ENCODE peak calls at places on chromosomes 2 and 18, in ten cellular contexts. One of them, this sample, is unnamed.

GRCh38 chr2:25692143-25692542 is 18.8 kb upstream of the DTNB start:
- DNase-seq in brain microvascular endothelial cell: no peak
- DNase-seq in heart right ventricle: peak; percentile 46
- DNase-seq in tibial nerve: peak; percentile 7
- DNase-seq in HAP-1: no peak
- DNase-seq in left ventricle myocardium inferior: no peak
- DNase-seq in effector memory CD4-positive, alpha-beta T cell: no peak
- DNase-seq in endothelial cell of umbilical vein: peak; percentile 22
- DNase-seq in lower lobe of right lung: no peak
- DNase-seq in thoracic aorta: no peak
- DNase-seq in this sample: no peak

GRCh38 chr2:226873826-226874225 is 38.0 kb downstream of the RHBDD1 start:
- DNase-seq in brain microvascular endothelial cell: no peak
- DNase-seq in heart right ventricle: no peak
- DNase-seq in tibial nerve: no peak
- DNase-seq in HAP-1: no peak
- DNase-seq in left ventricle myocardium inferior: no peak
- DNase-seq in effector memory CD4-positive, alpha-beta T cell: no peak
- DNase-seq in endothelial cell of umbilical vein: no peak
- DNase-seq in lower lobe of right lung: no peak
- DNase-seq in thoracic aorta: no peak
- DNase-seq in this sample: no peak

GRCh38 chr2:160836755-160837154 is 323.5 kb upstream of the TANK start:
- DNase-seq in brain microvascular endothelial cell: peak; percentile 91
- DNase-seq in heart right ventricle: no peak
- DNase-seq in tibial nerve: no peak
- DNase-seq in HAP-1: no peak
- DNase-seq in left ventricle myocardium inferior: no peak
- DNase-seq in effector memory CD4-positive, alpha-beta T cell: no peak
- DNase-seq in endothelial cell of umbilical vein: no peak
- DNase-seq in lower lobe of right lung: no peak
- DNase-seq in thoracic aorta: no peak
- DNase-seq in this sample: peak; percentile 89

GRCh38 chr18:74942319-74942910 is 266.5 kb downstream of the PTGR3 start:
- DNase-seq in brain microvascular endothelial cell: no peak
- DNase-seq in heart right ventricle: no peak
- DNase-seq in tibial nerve: no peak
- DNase-seq in HAP-1: no peak
- DNase-seq in left ventricle myocardium inferior: no peak
- DNase-seq in effector memory CD4-positive, alpha-beta T cell: no peak
- DNase-seq in endothelial cell of umbilical vein: peak; percentile 10
- DNase-seq in lower lobe of right lung: no peak
- DNase-seq in thoracic aorta: no peak
- DNase-seq in this sample: no peak

GRCh38 chr18:62865498-62865897 is 150.2 kb downstream of the PHLPP1 start:
- DNase-seq in brain microvascular endothelial cell: no peak
- DNase-seq in heart right ventricle: no peak
- DNase-seq in tibial nerve: no peak
- DNase-seq in HAP-1: no peak
- DNase-seq in left ventricle myocardium inferior: no peak
- DNase-seq in effector memory CD4-positive, alpha-beta T cell: no peak
- DNase-seq in endothelial cell of umbilical vein: no peak
- DNase-seq in lower lobe of right lung: no peak
- DNase-seq in thoracic aorta: no peak
- DNase-seq in this sample: no peak

GRCh38 chr2:137826373-137827372 is 137.6 kb upstream of the HNMT start:
- DNase-seq in brain microvascular endothelial cell: no peak
- DNase-seq in heart right ventricle: no peak
- DNase-seq in tibial nerve: no peak
- DNase-seq in HAP-1: no peak
- DNase-seq in left ventricle myocardium inferior: no peak
- DNase-seq in effector memory CD4-positive, alpha-beta T cell: no peak
- DNase-seq in endothelial cell of umbilical vein: no peak
- DNase-seq in lower lobe of right lung: no peak
- DNase-seq in thoracic aorta: no peak
- DNase-seq in this sample: no peak

GRCh38 chr18:79912409-79912991 is 39.0 kb downstream of the SLC66A2 start:
- DNase-seq in brain microvascular endothelial cell: peak; percentile 66
- DNase-seq in heart right ventricle: no peak
- DNase-seq in tibial nerve: no peak
- DNase-seq in HAP-1: no peak
- DNase-seq in left ventricle myocardium inferior: no peak
- DNase-seq in effector memory CD4-positive, alpha-beta T cell: no peak
- DNase-seq in endothelial cell of umbilical vein: no peak
- DNase-seq in lower lobe of right lung: peak; percentile 37
- DNase-seq in thoracic aorta: no peak
- DNase-seq in this sample: no peak

GRCh38 chr2:49837894-49838293 is 683.6 kb upstream of the FSHR start:
- DNase-seq in brain microvascular endothelial cell: no peak
- DNase-seq in heart right ventricle: no peak
- DNase-seq in tibial nerve: no peak
- DNase-seq in HAP-1: no peak
- DNase-seq in left ventricle myocardium inferior: no peak
- DNase-seq in effector memory CD4-positive, alpha-beta T cell: no peak
- DNase-seq in endothelial cell of umbilical vein: no peak
- DNase-seq in lower lobe of right lung: no peak
- DNase-seq in thoracic aorta: no peak
- DNase-seq in this sample: no peak

GRCh38 chr18:12255626-12256026 is 1.5 kb downstream of the CIDEA start:
- DNase-seq in brain microvascular endothelial cell: peak; percentile 48
- DNase-seq in heart right ventricle: no peak
- DNase-seq in tibial nerve: no peak
- DNase-seq in HAP-1: no peak
- DNase-seq in left ventricle myocardium inferior: no peak
- DNase-seq in effector memory CD4-positive, alpha-beta T cell: no peak
- DNase-seq in endothelial cell of umbilical vein: no peak
- DNase-seq in lower lobe of right lung: no peak
- DNase-seq in thoracic aorta: no peak
- DNase-seq in this sample: peak; percentile 90
- H3K27me3 ChIP-seq in brain microvascular endothelial cell: peaks cover 5% of the 10 kb centered on the region
- H3K27me3 ChIP-seq in heart right ventricle: peaks cover 42% of the 10 kb centered on the region
- H3K27me3 ChIP-seq in tibial nerve: no peaks in the 10 kb centered on the region
- H3K27me3 ChIP-seq in HAP-1: peaks cover 11% of the 10 kb centered on the region
- H3K27me3 ChIP-seq in left ventricle myocardium inferior: peaks cover 41% of the 10 kb centered on the region
- H3K27me3 ChIP-seq in effector memory CD4-positive, alpha-beta T cell: peaks cover 3% of the 10 kb centered on the region
- H3K27me3 ChIP-seq in endothelial cell of umbilical vein: peaks cover 28% of the 10 kb centered on the region
- H3K27me3 ChIP-seq in lower lobe of right lung: peaks cover 40% of the 10 kb centered on the region
- H3K27me3 ChIP-seq in thoracic aorta: no peaks in the 10 kb centered on the region
- H3K27me3 ChIP-seq in this sample: peaks cover 17% of the 10 kb centered on the region

DNA sequence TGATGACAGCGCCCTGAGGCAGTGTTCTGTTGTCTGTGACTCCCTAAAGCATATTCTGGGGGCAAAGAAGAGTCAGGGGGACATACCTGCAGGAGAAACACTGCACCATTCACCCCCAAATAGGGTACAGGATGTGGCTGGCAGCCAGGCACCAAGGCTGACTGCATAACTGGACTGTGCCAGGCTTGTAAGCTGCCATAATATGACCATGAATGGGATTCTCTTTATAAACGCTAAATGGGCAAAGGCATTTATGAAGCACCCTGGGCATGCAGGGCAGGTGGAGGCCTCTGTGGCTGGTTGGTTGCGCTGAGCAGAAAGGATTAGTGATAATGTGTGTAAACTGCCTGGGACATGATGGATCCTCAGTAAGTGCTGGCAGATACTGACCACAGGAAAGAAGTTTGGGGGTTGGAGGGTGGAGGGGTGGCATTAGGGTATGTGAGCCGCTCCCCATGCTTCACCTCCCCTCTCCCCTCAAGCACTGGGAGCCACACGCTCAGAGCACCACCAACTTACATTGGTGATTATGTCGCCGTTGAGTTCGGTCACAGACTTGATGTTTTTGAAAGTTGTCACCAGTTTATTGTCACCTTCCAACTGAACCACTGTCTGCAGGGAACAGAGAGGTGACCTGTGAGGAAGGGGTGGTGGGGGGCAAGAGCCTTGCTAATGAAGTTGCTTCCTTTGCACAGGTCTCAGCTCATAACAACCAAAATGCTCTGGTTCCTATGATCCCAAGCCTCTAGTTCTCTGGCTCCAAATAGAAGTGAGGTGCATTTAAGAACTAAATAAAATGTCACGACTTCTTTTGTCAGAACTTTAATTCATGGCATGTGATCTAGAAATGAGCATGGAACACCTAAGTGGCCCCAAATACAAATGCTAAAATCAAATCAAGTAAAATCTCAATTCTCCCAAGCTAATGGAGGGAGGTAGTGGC is 3.6 kb downstream of the FABP1 start:
- DNase-seq in brain microvascular endothelial cell: no peak
- DNase-seq in heart right ventricle: no peak
- DNase-seq in tibial nerve: no peak
- DNase-seq in HAP-1: no peak
- DNase-seq in left ventricle myocardium inferior: no peak
- DNase-seq in effector memory CD4-positive, alpha-beta T cell: no peak
- DNase-seq in endothelial cell of umbilical vein: no peak
- DNase-seq in lower lobe of right lung: no peak
- DNase-seq in thoracic aorta: no peak
- DNase-seq in this sample: no peak
- H3K27me3 ChIP-seq in brain microvascular endothelial cell: no peaks in the 10 kb centered on the region
- H3K27me3 ChIP-seq in heart right ventricle: no peaks in the 10 kb centered on the region
- H3K27me3 ChIP-seq in tibial nerve: no peaks in the 10 kb centered on the region
- H3K27me3 ChIP-seq in HAP-1: no peaks in the 10 kb centered on the region
- H3K27me3 ChIP-seq in left ventricle myocardium inferior: peaks cover 33% of the 10 kb centered on the region
- H3K27me3 ChIP-seq in effector memory CD4-positive, alpha-beta T cell: no peaks in the 10 kb centered on the region
- H3K27me3 ChIP-seq in endothelial cell of umbilical vein: no peaks in the 10 kb centered on the region
- H3K27me3 ChIP-seq in lower lobe of right lung: peaks cover 13% of the 10 kb centered on the region
- H3K27me3 ChIP-seq in thoracic aorta: no peaks in the 10 kb centered on the region
- H3K27me3 ChIP-seq in this sample: no peaks in the 10 kb centered on the region

DNA sequence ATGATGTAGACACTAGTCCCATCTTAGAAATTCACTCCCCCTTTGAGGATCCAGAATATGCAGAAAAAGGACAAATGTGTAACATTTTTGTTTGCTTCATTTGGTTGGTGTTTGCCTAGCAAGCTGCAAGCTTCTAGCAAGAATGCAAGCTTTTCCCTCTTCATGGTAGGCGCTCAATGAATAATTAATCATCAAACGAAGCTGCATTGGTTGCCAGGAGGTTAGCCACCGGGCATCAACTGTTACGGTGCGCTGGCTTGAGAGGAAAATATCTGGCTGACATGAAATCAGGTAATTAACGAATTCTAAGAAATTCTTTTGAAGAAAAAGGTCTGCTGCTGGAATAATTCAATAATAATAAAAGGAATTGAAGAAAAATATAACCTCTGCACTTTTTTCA is 341.0 kb upstream of the KYNU start:
- DNase-seq in brain microvascular endothelial cell: no peak
- DNase-seq in heart right ventricle: no peak
- DNase-seq in tibial nerve: no peak
- DNase-seq in HAP-1: no peak
- DNase-seq in left ventricle myocardium inferior: no peak
- DNase-seq in effector memory CD4-positive, alpha-beta T cell: no peak
- DNase-seq in endothelial cell of umbilical vein: no peak
- DNase-seq in lower lobe of right lung: no peak
- DNase-seq in thoracic aorta: no peak
- DNase-seq in this sample: no peak
- H3K27me3 ChIP-seq in brain microvascular endothelial cell: no peaks in the 10 kb centered on the region
- H3K27me3 ChIP-seq in heart right ventricle: no peaks in the 10 kb centered on the region
- H3K27me3 ChIP-seq in tibial nerve: no peaks in the 10 kb centered on the region
- H3K27me3 ChIP-seq in HAP-1: no peaks in the 10 kb centered on the region
- H3K27me3 ChIP-seq in left ventricle myocardium inferior: no peaks in the 10 kb centered on the region
- H3K27me3 ChIP-seq in effector memory CD4-positive, alpha-beta T cell: no peaks in the 10 kb centered on the region
- H3K27me3 ChIP-seq in endothelial cell of umbilical vein: no peaks in the 10 kb centered on the region
- H3K27me3 ChIP-seq in lower lobe of right lung: no peaks in the 10 kb centered on the region
- H3K27me3 ChIP-seq in thoracic aorta: no peaks in the 10 kb centered on the region
- H3K27me3 ChIP-seq in this sample: no peaks in the 10 kb centered on the region

GRCh38 chr2:100619951-100620350 is 57.2 kb downstream of the PDCL3 start:
- DNase-seq in brain microvascular endothelial cell: no peak
- DNase-seq in heart right ventricle: no peak
- DNase-seq in tibial nerve: no peak
- DNase-seq in HAP-1: no peak
- DNase-seq in left ventricle myocardium inferior: no peak
- DNase-seq in effector memory CD4-positive, alpha-beta T cell: no peak
- DNase-seq in endothelial cell of umbilical vein: no peak
- DNase-seq in lower lobe of right lung: no peak
- DNase-seq in thoracic aorta: no peak
- DNase-seq in this sample: no peak
- H3K27me3 ChIP-seq in brain microvascular endothelial cell: no peaks in the 10 kb centered on the region
- H3K27me3 ChIP-seq in heart right ventricle: no peaks in the 10 kb centered on the region
- H3K27me3 ChIP-seq in tibial nerve: no peaks in the 10 kb centered on the region
- H3K27me3 ChIP-seq in HAP-1: no peaks in the 10 kb centered on the region
- H3K27me3 ChIP-seq in left ventricle myocardium inferior: no peaks in the 10 kb centered on the region
- H3K27me3 ChIP-seq in effector memory CD4-positive, alpha-beta T cell: no peaks in the 10 kb centered on the region
- H3K27me3 ChIP-seq in endothelial cell of umbilical vein: peaks cover under 1% of the 10 kb centered on the region
- H3K27me3 ChIP-seq in lower lobe of right lung: peaks cover 4% of the 10 kb centered on the region
- H3K27me3 ChIP-seq in thoracic aorta: no peaks in the 10 kb centered on the region
- H3K27me3 ChIP-seq in this sample: no peaks in the 10 kb centered on the region

GRCh38 chr2:3755277-3755676 is 51.9 kb downstream of the DCDC2C start:
- DNase-seq in brain microvascular endothelial cell: no peak
- DNase-seq in heart right ventricle: no peak
- DNase-seq in tibial nerve: no peak
- DNase-seq in HAP-1: no peak
- DNase-seq in left ventricle myocardium inferior: no peak
- DNase-seq in effector memory CD4-positive, alpha-beta T cell: no peak
- DNase-seq in endothelial cell of umbilical vein: no peak
- DNase-seq in lower lobe of right lung: no peak
- DNase-seq in thoracic aorta: no peak
- DNase-seq in this sample: no peak

GRCh38 chr2:3754280-3754679 is 50.9 kb downstream of the DCDC2C start:
- DNase-seq in brain microvascular endothelial cell: no peak
- DNase-seq in heart right ventricle: no peak
- DNase-seq in tibial nerve: no peak
- DNase-seq in HAP-1: no peak
- DNase-seq in left ventricle myocardium inferior: no peak
- DNase-seq in effector memory CD4-positive, alpha-beta T cell: no peak
- DNase-seq in endothelial cell of umbilical vein: no peak
- DNase-seq in lower lobe of right lung: no peak
- DNase-seq in thoracic aorta: no peak
- DNase-seq in this sample: no peak

GRCh38 chr2:3751281-3751680 is 47.9 kb downstream of the DCDC2C start:
- DNase-seq in brain microvascular endothelial cell: no peak
- DNase-seq in heart right ventricle: no peak
- DNase-seq in tibial nerve: no peak
- DNase-seq in HAP-1: no peak
- DNase-seq in left ventricle myocardium inferior: no peak
- DNase-seq in effector memory CD4-positive, alpha-beta T cell: no peak
- DNase-seq in endothelial cell of umbilical vein: no peak
- DNase-seq in lower lobe of right lung: no peak
- DNase-seq in thoracic aorta: no peak
- DNase-seq in this sample: no peak

GRCh38 chr2:3751832-3752231 is 48.5 kb downstream of the DCDC2C start:
- DNase-seq in brain microvascular endothelial cell: no peak
- DNase-seq in heart right ventricle: no peak
- DNase-seq in tibial nerve: no peak
- DNase-seq in HAP-1: no peak
- DNase-seq in left ventricle myocardium inferior: no peak
- DNase-seq in effector memory CD4-positive, alpha-beta T cell: no peak
- DNase-seq in endothelial cell of umbilical vein: no peak
- DNase-seq in lower lobe of right lung: no peak
- DNase-seq in thoracic aorta: no peak
- DNase-seq in this sample: no peak

GRCh38 chr2:3754795-3755194 is 51.4 kb downstream of the DCDC2C start:
- DNase-seq in brain microvascular endothelial cell: no peak
- DNase-seq in heart right ventricle: no peak
- DNase-seq in tibial nerve: no peak
- DNase-seq in HAP-1: no peak
- DNase-seq in left ventricle myocardium inferior: no peak
- DNase-seq in effector memory CD4-positive, alpha-beta T cell: no peak
- DNase-seq in endothelial cell of umbilical vein: no peak
- DNase-seq in lower lobe of right lung: no peak
- DNase-seq in thoracic aorta: no peak
- DNase-seq in this sample: no peak
- H3K27me3 ChIP-seq in brain microvascular endothelial cell: no peaks in the 10 kb centered on the region
- H3K27me3 ChIP-seq in heart right ventricle: no peaks in the 10 kb centered on the region
- H3K27me3 ChIP-seq in tibial nerve: no peaks in the 10 kb centered on the region
- H3K27me3 ChIP-seq in HAP-1: no peaks in the 10 kb centered on the region
- H3K27me3 ChIP-seq in left ventricle myocardium inferior: peaks cover 69% of the 10 kb centered on the region
- H3K27me3 ChIP-seq in effector memory CD4-positive, alpha-beta T cell: no peaks in the 10 kb centered on the region
- H3K27me3 ChIP-seq in endothelial cell of umbilical vein: no peaks in the 10 kb centered on the region
- H3K27me3 ChIP-seq in lower lobe of right lung: peaks cover 4% of the 10 kb centered on the region
- H3K27me3 ChIP-seq in thoracic aorta: no peaks in the 10 kb centered on the region
- H3K27me3 ChIP-seq in this sample: no peaks in the 10 kb centered on the region